ENCODE peak calls at places on chromosomes 5 and 9, in five cellular contexts. N is stomach, L is A673, S is psoas muscle, V is uterus. F is an unnamed sample. For H3K9me3, H3K4me1 and H3K36me3, the result is how much of the 10 kb centered on the place peaks cover.

GRCh38 chr5:173420108-173420507 is 91.9 kb upstream of the STC2 start:
- DNase-seq in N (no peak), L (no peak), S (no peak), V (no peak), F (no peak)

GRCh38 chr5:135271533-135272310 is 127.3 kb downstream of the MACROH2A1 start:
- DNase-seq in N (no peak), L (no peak), S (no peak), V (no peak), F (no peak)

GRCh38 chr9:79256691-79257213 is 315.0 kb upstream of the TLE4 start:
- DNase-seq in N (no peak), L (peak), S (no peak), V (no peak), F (no peak)

GRCh38 chr5:160007610-160008009 is 1.3 kb upstream of the TTC1 start:
- DNase-seq in N (no peak), L (no peak), S (no peak), V (no peak), F (no peak)

GRCh38 chr5:124979174-124979573 is 232.7 kb upstream of the ZNF608 start:
- DNase-seq in N (no peak), L (no peak), S (no peak), V (no peak), F (no peak)

GRCh38 chr9:69753830-69754229 is 6.0 kb downstream of the PTAR1 start:
- DNase-seq in N (no peak), L (no peak), S (no peak), V (no peak), F (no peak)

GRCh38 chr5:144177548-144177947 is 6.9 kb downstream of the KCTD16 start:
- DNase-seq in N (no peak), L (no peak), S (no peak), V (no peak), F (no peak)

GRCh38 chr9:35756275-35756742 is 2.2 kb upstream of the MSMP start:
- DNase-seq in N (peak), L (no peak), S (peak), V (peak), F (peak)

GRCh38 chr5:107378218-107378899 is 292.4 kb downstream of the EFNA5 start:
- DNase-seq in N (no peak), L (no peak), S (no peak), V (no peak), F (no peak)

GRCh38 chr5:12691330-12691729 is 787.1 kb upstream of the CTNND2 start:
- DNase-seq in N (no peak), L (no peak), S (no peak), V (no peak), F (no peak)

GRCh38 chr5:62143268-62144229 is 162.5 kb upstream of the KIF2A start:
- DNase-seq in N (no peak), L (peak), S (no peak), V (no peak), F (no peak)

GRCh38 chr9:78866228-78867132 is 569.6 kb downstream of the PSAT1 start:
- DNase-seq in N (no peak), L (peak), S (no peak), V (no peak), F (no peak)

GRCh38 chr9:129422843-129423700 is 197.8 kb downstream of the C9orf50 start:
- DNase-seq in N (no peak), L (no peak), S (no peak), V (no peak), F (no peak)

GRCh38 chr5:95191330-95191729 is 93.6 kb downstream of the MCTP1 start:
- DNase-seq in N (no peak), L (no peak), S (no peak), V (no peak), F (no peak)

GRCh38 chr9:113709721-113710120 is 166.4 kb upstream of the ZNF618 start:
- DNase-seq in N (no peak), L (no peak), S (no peak), V (no peak), F (no peak)

GRCh38 chr9:7656648-7657047 is 142.9 kb downstream of the DMAC1 start:
- DNase-seq in N (peak), L (peak), S (no peak), V (no peak), F (no peak)

GRCh38 chr5:21263361-21263760 is 1275.4 kb upstream of the CDH18 start:
- DNase-seq in N (no peak), L (no peak), S (no peak), V (no peak), F (no peak)

GRCh38 chr9:81032831-81033230 is 656.5 kb downstream of the TLE1 start:
- DNase-seq in N (no peak), L (no peak), S (no peak), V (no peak), F (no peak)

GRCh38 chr9:114836769-114837168 is 30.9 kb upstream of the TNFSF15 start:
- DNase-seq in N (no peak), L (no peak), S (no peak), V (no peak), F (no peak)

GRCh38 chr5:72063219-72063819 is 44.0 kb upstream of the MAP1B start:
- DNase-seq in N (no peak), L (peak), S (no peak), V (no peak), F (no peak)

GRCh38 chr9:86955554-86955953 is 8.2 kb upstream of the GAS1 start:
- DNase-seq in N (no peak), L (no peak), S (no peak), V (no peak), F (no peak)

GRCh38 chr9:120474579-120475243 is 105.3 kb downstream of the CDK5RAP2 start:
- DNase-seq in N (no peak), L (no peak), S (no peak), V (no peak), F (no peak)

GRCh38 chr5:14322437-14323187 is 179.5 kb downstream of the TRIO start:
- DNase-seq in N (no peak), L (no peak), S (no peak), V (no peak), F (no peak)

GRCh38 chr5:135072357-135073247 is 38.6 kb upstream of the PITX1 start:
- DNase-seq in N (no peak), L (no peak), S (peak), V (peak), F (peak)

GRCh38 chr9:76800901-76801300 is 36.7 kb downstream of the PCA3 start:
- DNase-seq in N (no peak), L (no peak), S (no peak), V (no peak), F (no peak)

GRCh38 chr5:173240091-173241050 is 5.4 kb upstream of the NKX2-5 start:
- DNase-seq in N (no peak), L (no peak), S (no peak), V (no peak), F (no peak)

GRCh38 chr9:14043491-14043890 is 270.4 kb downstream of the NFIB start:
- DNase-seq in N (no peak), L (no peak), S (no peak), V (no peak), F (no peak)

GRCh38 chr9:134995792-134996120 is 78.0 kb upstream of the FCN1 start:
- DNase-seq in N (no peak), L (no peak), S (peak), V (no peak), F (peak)

GRCh38 chr9:134993996-134994720 is 76.4 kb upstream of the FCN1 start:
- DNase-seq in N (no peak), L (no peak), S (peak), V (no peak), F (peak)

GRCh38 chr9:134993416-134993815 is 75.7 kb upstream of the FCN1 start:
- DNase-seq in N (no peak), L (no peak), S (peak), V (no peak), F (peak)

GRCh38 chr9:134994926-134995791 is 77.4 kb upstream of the FCN1 start:
- DNase-seq in N (no peak), L (no peak), S (peak), V (no peak), F (peak)

GRCh38 chr9:134996591-134997530 is 79.1 kb upstream of the FCN1 start:
- DNase-seq in N (no peak), L (no peak), S (peak), V (no peak), F (peak)
- H3K9me3 ChIP-seq in N (under half), L (under half), S (under half), V (under half), F (under half)

GRCh38 chr9:3525836-3526165 is at the start of gene RFX3:
- DNase-seq in N (peak), L (peak), S (peak), V (peak), F (peak)
- H3K4me1 ChIP-seq in N (under half), L (half or more), S (under half), V (under half), F (under half)

DNA sequence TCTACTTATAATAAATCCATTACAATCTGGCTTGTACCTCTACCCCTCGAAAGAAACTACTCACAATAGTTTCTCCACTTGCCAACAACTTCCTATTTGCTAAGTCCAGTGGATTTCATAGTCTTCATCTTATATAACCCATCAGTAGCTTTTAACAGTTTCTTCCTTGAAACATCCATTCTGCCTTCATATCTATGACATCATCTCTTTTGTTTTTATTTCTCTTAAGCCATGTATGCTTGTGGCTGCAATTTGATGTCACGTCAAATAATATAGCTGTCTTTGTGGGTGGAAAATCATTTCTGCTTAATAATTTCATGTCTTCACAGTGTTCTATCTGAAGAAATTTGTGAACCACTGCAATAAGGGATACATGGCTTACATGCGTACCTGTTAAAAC is 77.5 kb upstream of the GRHPR start:
- DNase-seq in N (no peak), L (no peak), S (no peak), V (no peak), F (no peak)
- H3K36me3 ChIP-seq in N (under half), L (under half), S (under half), V (under half), F (under half)

DNA sequence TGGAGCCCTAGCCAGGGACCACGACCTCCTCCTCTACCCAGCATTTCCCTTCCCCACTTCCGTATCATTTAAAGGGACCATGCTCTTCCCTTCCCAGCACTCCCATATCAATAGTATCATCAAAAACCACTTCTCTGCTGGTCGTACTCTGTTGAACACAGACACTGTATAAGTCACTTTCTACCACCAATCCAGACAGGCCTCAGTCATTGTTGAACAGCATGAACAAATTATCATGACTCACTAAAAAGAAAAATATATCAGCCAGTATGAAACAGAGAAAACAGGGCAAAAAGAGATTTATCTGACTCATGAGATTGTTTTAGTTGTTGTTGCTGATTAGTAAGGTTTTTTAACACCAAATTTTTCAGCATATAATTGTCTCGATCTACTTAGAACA is 89.8 kb downstream of the CDKN2A start:
- DNase-seq in N (no peak), L (no peak), S (no peak), V (no peak), F (no peak)
- H3K9me3 ChIP-seq in N (under half), L (under half), S (under half), V (under half), F (under half)

GRCh38 chr5:9338796-9339195 is 207.1 kb downstream of the SEMA5A start:
- DNase-seq in N (no peak), L (no peak), S (no peak), V (no peak), F (no peak)
- H3K4me1 ChIP-seq in N (under half), L (under half), S (under half), V (under half), F (under half)

GRCh38 chr5:54601832-54602231 is 84.3 kb downstream of the SNX18 start:
- DNase-seq in N (no peak), L (no peak), S (no peak), V (no peak), F (no peak)

GRCh38 chr5:54601393-54601792 is 83.8 kb downstream of the SNX18 start:
- DNase-seq in N (no peak), L (no peak), S (no peak), V (no peak), F (no peak)

GRCh38 chr5:54608423-54609085 is 91.0 kb downstream of the SNX18 start:
- DNase-seq in N (no peak), L (no peak), S (no peak), V (no peak), F (no peak)

GRCh38 chr5:54603372-54603771 is 85.8 kb downstream of the SNX18 start:
- DNase-seq in N (no peak), L (no peak), S (no peak), V (no peak), F (no peak)
- H3K36me3 ChIP-seq in N (under half), L (under half), S (under half), V (under half), F (under half)

GRCh38 chr5:179079165-179079987 is 19.2 kb downstream of the ZNF354C start:
- DNase-seq in N (no peak), L (no peak), S (no peak), V (no peak), F (no peak)
- H3K9me3 ChIP-seq in N (half or more), L (half or more), S (half or more), V (under half), F (under half)

GRCh38 chr9:112586600-112587155 is 100.1 kb downstream of the KIAA1958 start:
- DNase-seq in N (no peak), L (no peak), S (no peak), V (no peak), F (no peak)
- H3K4me1 ChIP-seq in N (under half), L (under half), S (under half), V (under half), F (under half)

GRCh38 chr5:151671979-151672378 is 14.7 kb downstream of the SPARC start:
- DNase-seq in N (no peak), L (peak), S (no peak), V (no peak), F (peak)
- H3K36me3 ChIP-seq in N (under half), L (half or more), S (under half), V (under half), F (under half)

F was measured in aorta.